ENCODE peak calls at places on chromosome 1, in nine cellular contexts. W is PC-3, N is neural progenitor cell, O is GM23338, Y is HCT116, S is SK-N-SH, E is GM23248, Z is OCI-LY7, F is MM.1S. Q is an unnamed sample.
A peak's percentile ranks its signal among the peaks of the same experiment; 100 is the strongest.

GRCh38 chr1:226066415-226067077 is 4.0 kb downstream of the H3-3A start:
- DNase-seq in W (no peak), N (no peak), O (no peak), Y (no peak), S (peak; percentile 27), E (peak; percentile 42), Z (no peak), F (no peak), Q (no peak)

GRCh38 chr1:27393641-27394281 is 1.3 kb downstream of the GPR3 start:
- DNase-seq in W (no peak), N (no peak), O (no peak), Y (no peak), S (no peak), E (no peak), Z (no peak), F (no peak), Q (no peak)

GRCh38 chr1:226092955-226093354 is 30.4 kb downstream of the H3-3A start:
- DNase-seq in W (peak; percentile 80), N (no peak), O (no peak), Y (no peak), S (no peak), E (peak; percentile 63), Z (no peak), F (no peak), Q (no peak)

GRCh38 chr1:201490708-201491131 is 16.2 kb downstream of the CSRP1 start:
- DNase-seq in W (no peak), N (no peak), O (no peak), Y (no peak), S (no peak), E (no peak), Z (no peak), F (no peak), Q (no peak)

GRCh38 chr1:70358921-70359564 is 4.5 kb upstream of the ANKRD13C start:
- DNase-seq in W (peak; percentile 91), N (no peak), O (no peak), Y (no peak), S (no peak), E (peak; percentile 68), Z (no peak), F (peak; percentile 63), Q (no peak)

GRCh38 chr1:63073530-63074306 is 248.6 kb upstream of the FOXD3 start:
- DNase-seq in W (no peak), N (peak; percentile 39), O (peak; percentile 73), Y (no peak), S (peak; percentile 69), E (peak; percentile 20), Z (no peak), F (no peak), Q (peak; percentile 27)

GRCh38 chr1:161350666-161351065 is 17.0 kb downstream of the CFAP126 start:
- DNase-seq in W (no peak), N (no peak), O (no peak), Y (no peak), S (no peak), E (no peak), Z (no peak), F (no peak), Q (no peak)

GRCh38 chr1:2322065-2322571 is 69.2 kb downstream of the MORN1 start:
- DNase-seq in W (no peak), N (peak; percentile 89), O (peak; percentile 67), Y (no peak), S (no peak), E (peak; percentile 97), Z (no peak), F (no peak), Q (peak; percentile 93)

GRCh38 chr1:55539652-55540512 is 324.7 kb upstream of the USP24 start:
- DNase-seq in W (no peak), N (no peak), O (no peak), Y (no peak), S (no peak), E (no peak), Z (no peak), F (no peak), Q (no peak)

GRCh38 chr1:205456868-205457724 is 1.3 kb upstream of the BLACAT1 start:
- DNase-seq in W (no peak), N (peak; percentile 93), O (peak; percentile 90), Y (no peak), S (peak; percentile 81), E (no peak), Z (no peak), F (no peak), Q (no peak)

GRCh38 chr1:18293291-18293690 is 185.7 kb downstream of the IGSF21 start:
- DNase-seq in W (no peak), N (no peak), O (no peak), Y (no peak), S (no peak), E (no peak), Z (no peak), F (no peak), Q (no peak)

GRCh38 chr1:46368781-46369180 is 25.3 kb upstream of the FAAH start:
- DNase-seq in W (no peak), N (no peak), O (no peak), Y (no peak), S (no peak), E (no peak), Z (no peak), F (no peak), Q (no peak)

GRCh38 chr1:15153184-15153841 is at the start of gene TMEM51:
- DNase-seq in W (peak; percentile 77), N (peak; percentile 93), O (peak; percentile 91), Y (no peak), S (peak; percentile 92), E (peak; percentile 56), Z (no peak), F (peak; percentile 38), Q (peak; percentile 93)

GRCh38 chr1:200253774-200254495 is 155.9 kb downstream of the ZNF281 start:
- DNase-seq in W (no peak), N (no peak), O (no peak), Y (no peak), S (no peak), E (no peak), Z (peak; percentile 7), F (no peak), Q (no peak)

GRCh38 chr1:10897981-10898728 is 101.7 kb upstream of the CASZ1 start:
- DNase-seq in W (peak; percentile 55), N (no peak), O (no peak), Y (no peak), S (no peak), E (peak; percentile 63), Z (no peak), F (no peak), Q (peak; percentile 21)

GRCh38 chr1:101311146-101311892 is 74.5 kb downstream of the S1PR1 start:
- DNase-seq in W (no peak), N (no peak), O (no peak), Y (no peak), S (no peak), E (no peak), Z (no peak), F (no peak), Q (no peak)

GRCh38 chr1:228082975-228083870 is 715 bp downstream of the ARF1 start:
- DNase-seq in W (peak; percentile 48), N (peak; percentile 59), O (peak; percentile 40), Y (no peak), S (peak; percentile 55), E (peak; percentile 78), Z (peak; percentile 56), F (peak; percentile 55), Q (peak; percentile 78)

GRCh38 chr1:228083871-228084278 is 1.4 kb downstream of the ARF1 start:
- DNase-seq in W (peak; percentile 35), N (peak; percentile 50), O (no peak), Y (no peak), S (no peak), E (peak; percentile 65), Z (no peak), F (peak; percentile 49), Q (peak; percentile 40)

GRCh38 chr1:228085287-228085926 is 2.9 kb downstream of the ARF1 start:
- DNase-seq in W (peak; percentile 45), N (peak; percentile 49), O (peak; percentile 37), Y (no peak), S (no peak), E (peak; percentile 92), Z (no peak), F (peak; percentile 91), Q (peak; percentile 78)

GRCh38 chr1:228084797-228085196 is 2.3 kb downstream of the ARF1 start:
- DNase-seq in W (no peak), N (no peak), O (no peak), Y (no peak), S (no peak), E (no peak), Z (no peak), F (no peak), Q (no peak)

GRCh38 chr1:228084325-228084724 is 1.8 kb downstream of the ARF1 start:
- DNase-seq in W (peak; percentile 94), N (no peak), O (no peak), Y (no peak), S (no peak), E (peak; percentile 94), Z (no peak), F (peak; percentile 51), Q (peak; percentile 50)
- TF ChIP-seq EZH2phosphoT487 in W (no peak), N (no peak), O (no peak), Y (no peak), S (no peak), E (no peak), Z (no peak), F (no peak), Q (no peak)

DNA sequence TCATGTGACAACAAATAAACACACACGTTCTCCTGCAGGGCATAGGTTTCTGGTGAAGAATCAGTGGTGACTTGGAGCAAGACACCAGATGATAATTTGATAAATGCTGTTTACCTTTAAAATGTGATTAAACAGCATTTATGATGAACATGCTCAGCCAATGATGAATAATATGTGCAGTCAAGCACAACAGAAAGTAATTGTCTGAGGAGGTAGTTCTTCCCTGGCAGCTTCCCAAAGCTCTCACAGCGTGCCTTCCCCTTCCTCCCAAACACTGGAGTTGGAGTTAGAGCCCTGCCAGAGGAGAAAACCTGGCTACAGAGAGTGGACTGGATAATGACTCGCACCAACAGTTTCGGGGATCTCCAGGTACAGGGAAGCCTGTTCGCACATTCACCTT is 463.5 kb downstream of the SMYD3 start:
- DNase-seq in W (peak; percentile 48), N (peak; percentile 30), O (no peak), Y (no peak), S (no peak), E (no peak), Z (no peak), F (no peak), Q (no peak)
- TF ChIP-seq EZH2phosphoT487 in W (no peak), N (no peak), O (no peak), Y (no peak), S (no peak), E (no peak), Z (no peak), F (no peak), Q (no peak)

DNA sequence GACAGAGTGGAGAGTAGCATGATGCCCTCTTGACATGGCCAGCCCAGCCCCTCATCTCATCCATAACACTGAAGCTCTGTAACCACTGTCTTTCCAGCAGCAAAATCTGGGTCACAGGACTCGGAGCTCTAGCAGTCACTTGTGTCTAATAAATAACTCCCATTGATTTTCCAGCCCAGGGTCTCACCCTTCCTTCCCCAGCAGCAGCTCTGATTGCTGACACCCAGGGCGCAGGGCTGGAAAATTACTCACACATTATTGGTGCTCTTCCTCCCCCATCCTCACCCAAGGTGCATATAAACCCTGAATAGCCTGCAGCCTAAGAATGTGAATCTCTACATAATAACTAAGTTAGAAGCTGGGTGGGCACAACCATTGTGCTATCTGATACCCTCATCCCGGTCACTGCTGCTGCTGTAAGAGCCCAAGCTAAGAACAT is 21.1 kb upstream of the OR10J5 start:
- DNase-seq in W (no peak), N (no peak), O (no peak), Y (no peak), S (no peak), E (no peak), Z (no peak), F (no peak), Q (no peak)
- TF ChIP-seq EZH2phosphoT487 in W (no peak), N (no peak), O (no peak), Y (no peak), S (no peak), E (no peak), Z (no peak), F (no peak), Q (no peak)

GRCh38 chr1:92430030-92430429 is 56.7 kb downstream of the GFI1 start:
- DNase-seq in W (no peak), N (no peak), O (no peak), Y (no peak), S (no peak), E (no peak), Z (no peak), F (no peak), Q (no peak)
- TF ChIP-seq EZH2phosphoT487 in W (no peak), N (no peak), O (no peak), Y (no peak), S (no peak), E (no peak), Z (no peak), F (no peak), Q (no peak)

Q was measured in hepatocyte.